ENCODE peak calls at places on chromosomes 13 and 19, in six cellular contexts. O is left lung; Y is CD8-positive, alpha-beta memory T cell; R is lung; S is heart right ventricle; Z is transverse colon. N is an unnamed sample.

GRCh38 chr13:40589285-40590109 is 76.9 kb downstream of the FOXO1 start:
- DNase-seq in S (peak; percentile 70), O (peak; percentile 59), Z (peak; percentile 48), Y (no peak), R (no peak), N (no peak)

GRCh38 chr13:25214371-25215252 is 42.5 kb upstream of the AMER2 start:
- DNase-seq in O (no peak), R (no peak), Y (no peak), Z (no peak), S (peak; percentile 15), N (no peak)

GRCh38 chr19:33402421-33403220 is 29.1 kb downstream of the CEBPG start:
- DNase-seq in S (no peak), Z (peak; percentile 38), R (no peak), O (peak; percentile 28), Y (peak; percentile 46), N (peak; percentile 4)

GRCh38 chr13:108463365-108463764 is 166.0 kb upstream of the MYO16 start:
- DNase-seq in Y (no peak), R (no peak), Z (no peak), S (no peak), O (no peak), N (no peak)

GRCh38 chr13:76418404-76418803 is 467.8 kb downstream of the KCTD12 start:
- DNase-seq in Y (no peak), Z (no peak), R (no peak), S (no peak), O (no peak), N (no peak)

GRCh38 chr19:3243851-3244700 is 19.6 kb downstream of the CELF5 start:
- DNase-seq in Z (peak; percentile 27), R (no peak), S (peak; percentile 31), Y (no peak), O (no peak), N (no peak)

GRCh38 chr19:52331757-52332156 is 4.3 kb upstream of the ZNF610 start:
- DNase-seq in R (no peak), Z (no peak), O (no peak), Y (no peak), S (no peak), N (no peak)

GRCh38 chr19:35843676-35844481 is 8.4 kb downstream of the NPHS1 start:
- DNase-seq in R (no peak), Z (peak; percentile 33), Y (no peak), S (no peak), O (no peak), N (peak; percentile 16)

GRCh38 chr13:73261739-73262216 is 203.0 kb downstream of the KLF5 start:
- DNase-seq in Y (no peak), R (no peak), S (no peak), O (no peak), Z (no peak), N (no peak)

GRCh38 chr13:47294691-47295090 is 397.8 kb upstream of the HTR2A start:
- DNase-seq in R (no peak), Z (no peak), S (no peak), O (no peak), Y (no peak), N (no peak)

GRCh38 chr19:55640043-55640576 is 692 bp upstream of the ZNF580 start:
- DNase-seq in Z (peak; percentile 73), S (peak; percentile 54), O (peak; percentile 77), R (peak; percentile 64), Y (peak; percentile 75), N (peak; percentile 75)

GRCh38 chr19:34639491-34640085 is 37.4 kb downstream of the SCGB2B2 start:
- DNase-seq in O (peak; percentile 47), S (peak; percentile 61), Z (peak; percentile 40), Y (peak; percentile 68), R (peak; percentile 60), N (peak; percentile 64)

GRCh38 chr13:70249332-70250064 is 141.2 kb upstream of the KLHL1 start:
- DNase-seq in O (no peak), S (no peak), R (no peak), Z (no peak), Y (no peak), N (no peak)

GRCh38 chr13:109243311-109243951 is 543.0 kb downstream of the IRS2 start:
- DNase-seq in O (no peak), Y (no peak), Z (no peak), S (peak; percentile 40), R (no peak), N (no peak)

GRCh38 chr13:92900455-92900854 is 326.2 kb upstream of the GPC6 start:
- DNase-seq in O (no peak), Y (no peak), S (no peak), Z (no peak), R (no peak), N (no peak)

GRCh38 chr19:29329460-29330134 is 116.6 kb upstream of the UQCRFS1 start:
- DNase-seq in R (no peak), O (no peak), Y (no peak), S (no peak), Z (no peak), N (no peak)

GRCh38 chr13:50912851-50913250 is 3.3 kb downstream of the RNASEH2B start:
- DNase-seq in Y (no peak), Z (no peak), R (no peak), O (no peak), S (no peak), N (no peak)

GRCh38 chr13:96243371-96243770 is 153.5 kb downstream of the HS6ST3 start:
- DNase-seq in S (no peak), O (no peak), R (no peak), Z (no peak), Y (no peak), N (no peak)

GRCh38 chr13:67366533-67366932 is 136.4 kb upstream of the PCDH9 start:
- DNase-seq in S (no peak), Y (no peak), Z (no peak), O (no peak), R (no peak), N (no peak)

GRCh38 chr19:15280915-15281683 is 48.9 kb upstream of the EPHX3 start:
- DNase-seq in Y (no peak), R (peak; percentile 77), S (peak; percentile 83), Z (peak; percentile 69), O (peak; percentile 80), N (peak; percentile 90)

GRCh38 chr13:98405107-98405571 is 171.8 kb downstream of the STK24 start:
- DNase-seq in Z (no peak), O (no peak), R (no peak), S (no peak), Y (no peak), N (no peak)

GRCh38 chr19:10007811-10008211 is 2.5 kb downstream of the COL5A3 start:
- DNase-seq in R (no peak), O (no peak), Y (no peak), S (peak; percentile 69), Z (no peak), N (no peak)

GRCh38 chr19:3580156-3580955 is 4.9 kb upstream of the GIPC3 start:
- DNase-seq in S (no peak), Z (no peak), O (no peak), R (no peak), Y (no peak), N (no peak)

GRCh38 chr13:76016799-76017198 is 380.7 kb downstream of the LMO7 start:
- DNase-seq in Z (peak; percentile 8), O (no peak), S (no peak), Y (no peak), R (no peak), N (peak; percentile 12)

GRCh38 chr13:37109080-37109678 is 3.7 kb upstream of the CSNK1A1L start:
- DNase-seq in O (no peak), Y (no peak), Z (no peak), S (peak; percentile 23), R (no peak), N (no peak)

DNA sequence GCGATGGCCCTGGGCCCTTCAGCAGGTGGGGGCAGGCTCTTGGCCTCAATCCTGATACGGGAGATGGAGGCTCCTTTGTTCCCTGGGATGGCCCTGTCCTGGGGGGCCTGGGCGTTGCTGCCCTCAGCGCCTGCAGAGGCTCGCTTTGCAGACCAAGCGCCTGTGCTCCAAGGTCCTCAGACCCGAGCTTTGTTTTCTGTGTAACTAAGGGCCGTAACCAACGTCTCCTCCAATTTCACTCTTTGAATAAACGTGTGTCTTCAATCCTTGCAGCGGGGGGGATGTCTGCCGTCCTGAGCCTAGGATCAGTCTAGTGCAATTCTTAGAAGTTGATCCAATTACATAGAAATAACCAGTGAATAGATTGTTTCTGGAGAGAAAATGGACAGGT is 5.2 kb downstream of the PTBP1 start:
- DNase-seq in Y (no peak), R (no peak), O (no peak), S (no peak), Z (no peak), N (no peak)
- H3K36me3 ChIP-seq in Y (peaks cover 51% of the 10 kb centered on the region), R (peaks cover 58% of the 10 kb centered on the region), O (peaks cover 86% of the 10 kb centered on the region), S (peaks cover 60% of the 10 kb centered on the region), Z (peaks cover 37% of the 10 kb centered on the region), N (peaks cover 40% of the 10 kb centered on the region)

GRCh38 chr19:19057720-19058119 is 6.1 kb upstream of the SLC25A42 start:
- DNase-seq in S (no peak), Z (peak; percentile 31), O (no peak), Y (no peak), R (no peak), N (no peak)
- H3K36me3 ChIP-seq in S (peaks cover 47% of the 10 kb centered on the region), Z (peaks cover 10% of the 10 kb centered on the region), O (peaks cover 70% of the 10 kb centered on the region), Y (peaks cover 8% of the 10 kb centered on the region), R (peaks cover 47% of the 10 kb centered on the region), N (peaks cover 16% of the 10 kb centered on the region)

GRCh38 chr19:6270822-6271221 is 9.0 kb downstream of the MLLT1 start:
- DNase-seq in R (no peak), Z (no peak), S (no peak), O (no peak), Y (no peak), N (no peak)

GRCh38 chr19:6268382-6268771 is 11.4 kb downstream of the MLLT1 start:
- DNase-seq in O (no peak), S (no peak), Y (no peak), Z (no peak), R (no peak), N (no peak)

GRCh38 chr19:6267552-6268381 is 12.0 kb downstream of the MLLT1 start:
- DNase-seq in O (no peak), Z (no peak), R (no peak), Y (no peak), S (no peak), N (no peak)

GRCh38 chr19:6270076-6270745 is 9.6 kb downstream of the MLLT1 start:
- DNase-seq in Y (no peak), Z (no peak), S (no peak), O (no peak), R (no peak), N (no peak)

GRCh38 chr19:6269101-6269886 is 10.5 kb downstream of the MLLT1 start:
- DNase-seq in R (no peak), Z (no peak), S (no peak), Y (no peak), O (no peak), N (no peak)
- H3K36me3 ChIP-seq in R (peaks cover 23% of the 10 kb centered on the region), Z (peaks cover 13% of the 10 kb centered on the region), S (peaks cover 37% of the 10 kb centered on the region), Y (peaks cover 5% of the 10 kb centered on the region), O (peaks cover 52% of the 10 kb centered on the region), N (peaks cover 4% of the 10 kb centered on the region)

GRCh38 chr19:5229778-5230165 is 110.8 kb downstream of the PTPRS start:
- DNase-seq in Y (no peak), O (no peak), R (no peak), S (no peak), Z (no peak), N (no peak)

GRCh38 chr19:5230730-5231555 is 109.7 kb downstream of the PTPRS start:
- DNase-seq in O (no peak), Z (no peak), S (no peak), R (no peak), Y (no peak), N (no peak)

GRCh38 chr19:5225486-5226345 is 114.9 kb downstream of the PTPRS start:
- DNase-seq in Z (no peak), Y (no peak), R (no peak), S (no peak), O (no peak), N (peak; percentile 16)

GRCh38 chr19:5228932-5229777 is 111.5 kb downstream of the PTPRS start:
- DNase-seq in R (no peak), Z (no peak), S (no peak), O (no peak), Y (no peak), N (peak; percentile 41)

GRCh38 chr19:5228490-5228889 is 112.1 kb downstream of the PTPRS start:
- DNase-seq in R (no peak), O (no peak), Y (no peak), Z (no peak), S (no peak), N (no peak)
- H3K36me3 ChIP-seq in R (peaks cover 5% of the 10 kb centered on the region), O (no peaks in the 10 kb centered on the region), Y (no peaks in the 10 kb centered on the region), Z (no peaks in the 10 kb centered on the region), S (peaks cover 5% of the 10 kb centered on the region), N (no peaks in the 10 kb centered on the region)

N was measured in thyroid gland.